ENCODE peak calls at places on chromosomes 7 and 10, in nine cellular contexts. N is stomach, T is HepG2, H is choroid plexus epithelial cell, W is GM23338, L is AG10803, R is heart right ventricle, P is heart left ventricle, Z is astrocyte of the cerebellum. S is an unnamed sample.

GRCh38 chr10:30980951-30981616 is 50.6 kb downstream of the ZNF438 start:
- DNase-seq in Z (peak; percentile 31), T (no peak), L (peak; percentile 76), H (peak; percentile 63), N (peak; percentile 78), W (no peak), P (peak; percentile 80), R (no peak), S (peak; percentile 91)

GRCh38 chr10:97168645-97169044 is 17.1 kb downstream of the SLIT1 start:
- DNase-seq in H (no peak), P (no peak), W (no peak), N (no peak), L (no peak), T (no peak), R (no peak), Z (no peak), S (no peak)

GRCh38 chr7:112252141-112252540 is 45.6 kb downstream of the ZNF277 start:
- DNase-seq in W (no peak), N (no peak), H (no peak), T (no peak), P (no peak), R (no peak), Z (no peak), L (no peak), S (no peak)

GRCh38 chr10:49598986-49599385 is 11.1 kb upstream of the SLC18A3 start:
- DNase-seq in P (no peak), T (no peak), N (no peak), L (no peak), Z (no peak), R (no peak), W (no peak), H (peak; percentile 50), S (peak; percentile 32)

GRCh38 chr7:107044347-107045194 is at the start of gene PRKAR2B:
- DNase-seq in N (peak; percentile 62), L (peak; percentile 53), Z (peak; percentile 32), W (peak; percentile 90), T (peak; percentile 32), R (peak; percentile 82), P (peak; percentile 79), H (peak; percentile 62), S (peak; percentile 31)

GRCh38 chr7:149625339-149625946 is 127.8 kb upstream of the ZNF746 start:
- DNase-seq in Z (peak; percentile 15), H (peak; percentile 80), T (peak; percentile 40), W (peak; percentile 89), R (peak; percentile 59), N (peak; percentile 66), P (peak; percentile 50), L (peak; percentile 62), S (peak; percentile 60)

GRCh38 chr10:84340187-84340586 is 11.8 kb downstream of the CCSER2 start:
- DNase-seq in T (no peak), L (no peak), R (no peak), P (no peak), N (no peak), W (no peak), Z (no peak), H (no peak), S (no peak)

GRCh38 chr7:41238851-41239331 is 464.0 kb downstream of the INHBA start:
- DNase-seq in H (peak; percentile 11), P (no peak), R (no peak), T (no peak), N (no peak), Z (no peak), W (no peak), L (peak; percentile 32), S (peak; percentile 29)

GRCh38 chr7:106773228-106773627 is 91.9 kb upstream of the PIK3CG start:
- DNase-seq in W (peak; percentile 27), T (no peak), L (no peak), Z (no peak), R (no peak), H (no peak), N (no peak), P (no peak), S (no peak)

GRCh38 chr10:99345350-99345749 is 16.2 kb downstream of the CNNM1 start:
- DNase-seq in P (no peak), R (no peak), W (no peak), T (no peak), H (no peak), N (no peak), Z (peak; percentile 62), L (peak; percentile 83), S (peak; percentile 20)

GRCh38 chr7:128115326-128115820 is 84.1 kb upstream of the LRRC4 start:
- DNase-seq in R (no peak), H (no peak), P (no peak), W (no peak), N (no peak), Z (no peak), T (no peak), L (peak; percentile 35), S (no peak)

GRCh38 chr10:110681023-110681681 is 37.0 kb downstream of the RBM20 start:
- DNase-seq in P (peak; percentile 66), N (peak; percentile 43), H (peak; percentile 52), L (no peak), Z (no peak), W (peak; percentile 77), T (peak; percentile 32), R (peak; percentile 23), S (no peak)

GRCh38 chr10:10644317-10645111 is 373.2 kb upstream of the CELF2 start:
- DNase-seq in T (no peak), Z (no peak), P (peak; percentile 35), W (no peak), L (peak; percentile 60), N (no peak), H (peak; percentile 47), R (no peak), S (peak; percentile 61)

GRCh38 chr10:113415246-113415645 is 137.6 kb upstream of the HABP2 start:
- DNase-seq in T (no peak), L (peak; percentile 64), H (no peak), Z (no peak), R (no peak), N (no peak), P (peak; percentile 33), W (no peak), S (peak; percentile 4)
- H3K4me3 ChIP-seq in T (no peak overlapping the region), L (no peak overlapping the region), H (no peak overlapping the region), Z (no peak overlapping the region), R (no peak overlapping the region), N (no peak overlapping the region), P (no peak overlapping the region), W (no peak overlapping the region), S (no peak overlapping the region)

DNA sequence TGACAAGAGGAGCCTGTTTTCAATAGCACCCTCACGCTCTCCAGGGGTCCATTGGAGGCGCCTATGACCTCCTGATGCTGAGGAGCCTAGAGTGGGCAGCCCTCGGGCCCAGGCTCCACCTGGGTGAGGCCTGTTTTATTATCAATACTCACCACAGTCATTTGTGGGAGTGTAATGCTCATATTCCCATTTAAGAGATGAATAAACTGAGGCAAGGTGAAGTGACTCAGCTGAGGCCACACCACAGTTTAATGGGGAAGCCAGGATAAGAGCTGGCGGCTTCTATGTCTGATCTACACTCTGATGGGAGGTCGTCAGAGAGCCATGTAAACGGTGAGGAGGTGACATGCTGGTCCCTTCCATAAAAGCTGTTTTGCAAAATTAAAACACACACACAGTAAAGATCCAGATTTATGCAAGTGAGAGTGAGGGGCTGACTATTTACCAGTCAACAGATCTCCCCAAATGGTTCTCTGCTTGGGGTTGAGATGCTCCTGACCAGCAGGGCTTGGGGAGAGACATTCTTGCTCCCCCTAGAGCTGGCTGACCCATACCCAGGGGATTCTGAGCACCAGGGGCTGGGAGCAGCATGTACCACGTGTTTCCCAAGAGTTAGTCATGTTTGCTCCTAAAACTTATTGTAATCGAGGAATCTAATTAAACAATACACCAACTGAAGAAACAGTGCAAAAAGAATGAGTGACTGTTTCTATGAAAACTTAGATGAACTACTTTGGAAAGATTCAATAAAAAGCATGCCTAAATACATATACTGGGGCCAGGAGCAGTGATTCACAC is 81.0 kb upstream of the INSIG1 start:
- DNase-seq in W (no peak), H (no peak), R (no peak), N (no peak), L (peak; percentile 25), P (no peak), Z (no peak), T (no peak), S (peak; percentile 38)
- TF ChIP-seq CTCF in W (no peak), H (peak; percentile 26), R (no peak), N (no peak), L (no peak), P (no peak), Z (no peak), T (no peak), S (peak; percentile 8)

DNA sequence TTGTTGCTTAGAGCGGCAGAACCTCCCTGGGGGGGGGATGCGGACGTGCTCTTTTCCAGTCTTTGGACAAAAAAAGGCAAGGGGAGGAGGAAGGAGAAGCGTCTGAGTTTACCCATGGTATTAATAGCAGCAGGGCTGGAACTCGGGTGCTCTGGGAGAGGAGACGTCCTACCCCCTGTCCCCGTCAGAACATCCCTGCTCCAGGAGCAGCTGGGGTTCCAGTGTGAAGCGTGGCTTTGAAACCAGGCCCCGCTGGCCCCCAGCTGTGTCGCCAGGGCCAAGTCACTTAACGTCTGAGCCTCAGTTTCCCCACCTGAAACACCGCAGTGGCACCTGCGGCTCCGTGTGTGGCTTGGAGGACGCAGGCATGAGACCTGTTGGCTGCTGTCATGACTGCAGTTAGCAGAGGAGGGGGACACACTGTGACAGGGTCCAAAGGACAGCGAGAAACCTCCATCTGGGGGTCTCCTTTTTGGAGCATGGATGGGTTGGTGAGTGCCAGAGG is 1.4 kb downstream of the AMZ1 start:
- DNase-seq in L (no peak), N (no peak), H (no peak), Z (no peak), W (no peak), R (no peak), P (no peak), T (no peak), S (no peak)
- H3K4me3 ChIP-seq in L (no peak overlapping the region), N (no peak overlapping the region), H (no peak overlapping the region), Z (no peak overlapping the region), W (no peak overlapping the region), R (no peak overlapping the region), P (no peak overlapping the region), T (no peak overlapping the region), S (no peak overlapping the region)

GRCh38 chr7:37833107-37833817 is 15.1 kb upstream of the NME8 start:
- DNase-seq in Z (peak; percentile 28), L (peak; percentile 53), P (peak; percentile 37), T (peak; percentile 41), N (no peak), R (peak; percentile 17), W (peak; percentile 79), H (peak; percentile 66), S (peak; percentile 70)

GRCh38 chr7:37831214-37831613 is 17.2 kb upstream of the NME8 start:
- DNase-seq in Z (no peak), L (no peak), W (no peak), H (no peak), R (no peak), N (no peak), T (no peak), P (no peak), S (no peak)

GRCh38 chr7:37826825-37827224 is 21.6 kb upstream of the NME8 start:
- DNase-seq in W (no peak), L (no peak), H (no peak), Z (no peak), P (no peak), N (no peak), R (no peak), T (no peak), S (no peak)

GRCh38 chr7:37833818-37834146 is 14.6 kb upstream of the NME8 start:
- DNase-seq in Z (no peak), H (no peak), W (no peak), T (no peak), L (no peak), R (no peak), N (no peak), P (no peak), S (no peak)

DNA sequence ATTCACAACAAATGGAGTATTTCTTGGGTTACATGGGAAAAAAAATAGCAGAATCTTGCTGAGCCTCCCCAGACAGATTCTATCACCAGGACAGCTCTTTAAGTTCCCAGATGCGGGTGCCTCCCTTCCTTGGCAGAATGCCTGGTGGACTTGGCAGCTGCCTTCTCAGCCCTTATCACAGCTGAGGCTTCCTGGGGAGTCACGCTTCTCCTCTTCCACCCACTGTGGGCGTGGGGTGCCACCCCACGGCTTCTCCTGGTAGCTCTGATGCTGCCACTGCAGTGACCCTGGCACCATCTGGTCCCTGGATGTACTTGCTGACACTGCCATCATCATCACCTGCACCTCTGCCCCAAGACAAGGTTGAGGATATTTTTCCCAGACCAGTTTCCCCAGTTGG is 16.2 kb upstream of the NME8 start:
- DNase-seq in N (peak; percentile 31), T (no peak), Z (no peak), R (peak; percentile 82), W (no peak), H (peak; percentile 9), P (peak; percentile 77), L (peak; percentile 4), S (peak; percentile 44)
- TF ChIP-seq CTCF in N (no peak), T (no peak), Z (no peak), R (peak; percentile 59), W (no peak), H (no peak), P (peak; percentile 30), L (no peak), S (no peak)

S was measured in fibroblast of the aortic adventitia.